ENCODE peak calls at places on chromosomes 3 and 15, in five cellular contexts. M is activated CD8-positive, alpha-beta memory T cell treated with anti-CD3 and anti-CD28 coated beads for 48 hours; X is SHP77 treated with DMSO at 0.1 percent for 48 hours; H is GM04503; J is Daoy. F is an unnamed sample.
A peak's percentile ranks its signal among the peaks of the same experiment; 100 is the strongest.

GRCh38 chr3:52154135-52155094 is at the start of gene POC1A:
- DNase-seq in J (peak; percentile 97), H (peak; percentile 91), X (peak; percentile 90), M (peak; percentile 89), F (peak; percentile 79)

GRCh38 chr15:90902656-90902995 is 476 bp upstream of the MAN2A2 start:
- DNase-seq in H (no peak), X (no peak), M (no peak), J (no peak), F (no peak)

GRCh38 chr3:25830373-25831305 is 40.7 kb downstream of the OXSM start:
- DNase-seq in X (no peak), H (no peak), J (no peak), M (no peak), F (no peak)

GRCh38 chr3:177822826-177823225 is 625.5 kb upstream of the TBL1XR1 start:
- DNase-seq in J (no peak), H (no peak), X (no peak), M (no peak), F (no peak)

GRCh38 chr3:43001556-43002121 is 22.5 kb downstream of the GASK1A start:
- DNase-seq in J (no peak), X (no peak), M (no peak), H (no peak), F (no peak)

GRCh38 chr15:100809151-100809550 is 70.5 kb upstream of the ALDH1A3 start:
- DNase-seq in X (no peak), M (no peak), J (no peak), H (no peak), F (no peak)

GRCh38 chr3:67593761-67594234 is 60.6 kb downstream of the SUCLG2 start:
- DNase-seq in H (peak; percentile 4), M (no peak), J (peak; percentile 16), X (no peak), F (no peak)

GRCh38 chr15:82692171-82692570 is 17.5 kb downstream of the AP3B2 start:
- DNase-seq in J (no peak), H (no peak), X (no peak), M (no peak), F (no peak)

GRCh38 chr15:55708720-55709119 is 34.2 kb downstream of the PRTG start:
- DNase-seq in X (no peak), J (no peak), M (no peak), H (no peak), F (no peak)

GRCh38 chr3:107344722-107345121 is 32.5 kb upstream of the CCDC54 start:
- DNase-seq in J (peak; percentile 14), X (no peak), M (no peak), H (no peak), F (no peak)

GRCh38 chr15:51172190-51172589 is 77.5 kb upstream of the TNFAIP8L3 start:
- DNase-seq in J (no peak), X (no peak), M (no peak), H (peak; percentile 18), F (no peak)

GRCh38 chr15:47887181-47887580 is 169.9 kb downstream of the SEMA6D start:
- DNase-seq in X (no peak), H (no peak), J (no peak), M (no peak), F (peak; percentile 77)

GRCh38 chr3:164370970-164371369 is 707.3 kb downstream of the SI start:
- DNase-seq in X (no peak), M (no peak), J (no peak), H (no peak), F (no peak)

GRCh38 chr15:100703671-100704070 is 101.3 kb downstream of the ASB7 start:
- DNase-seq in X (no peak), M (no peak), H (no peak), J (no peak), F (no peak)

GRCh38 chr3:195033531-195034091 is 237.3 kb downstream of the XXYLT1 start:
- DNase-seq in H (no peak), X (no peak), M (no peak), J (peak; percentile 57), F (peak; percentile 63)

GRCh38 chr15:31293655-31294054 is 33.0 kb upstream of the KLF13 start:
- DNase-seq in M (no peak), X (no peak), J (no peak), H (no peak), F (no peak)

GRCh38 chr3:42443819-42444436 is 33.5 kb upstream of the LYZL4 start:
- DNase-seq in J (peak; percentile 83), M (peak; percentile 77), X (peak; percentile 32), H (peak; percentile 18), F (peak; percentile 26)

GRCh38 chr3:114418724-114419543 is 125.1 kb downstream of the TIGIT start:
- DNase-seq in J (peak; percentile 62), X (peak; percentile 61), H (peak; percentile 86), M (no peak), F (peak; percentile 24)

GRCh38 chr3:38038447-38038911 is 529 bp upstream of the DLEC1 start:
- DNase-seq in X (no peak), J (no peak), M (no peak), H (no peak), F (no peak)

GRCh38 chr3:51997935-51998596 is 2.4 kb upstream of the RPL29 start:
- DNase-seq in H (no peak), X (no peak), J (peak; percentile 51), M (no peak), F (no peak)

GRCh38 chr3:194577985-194578905 is 55.0 kb downstream of the TMEM44 start:
- DNase-seq in J (peak; percentile 98), X (no peak), H (no peak), M (no peak), F (no peak)

GRCh38 chr3:95815828-95816227 is 998.6 kb upstream of the EPHA6 start:
- DNase-seq in J (no peak), H (no peak), X (no peak), M (no peak), F (no peak)

GRCh38 chr15:91857224-91857585 is 3.7 kb downstream of the SLCO3A1 start:
- DNase-seq in X (no peak), J (no peak), M (no peak), H (no peak), F (no peak)

GRCh38 chr15:79615754-79616153 is 183.6 kb downstream of the MINAR1 start:
- DNase-seq in X (no peak), J (no peak), M (no peak), H (no peak), F (no peak)

GRCh38 chr15:78085928-78086327 is 6.4 kb upstream of the SH2D7 start:
- DNase-seq in H (peak; percentile 57), J (no peak), M (no peak), X (no peak), F (no peak)

GRCh38 chr3:58556761-58557181 is 19.8 kb upstream of the ACOX2 start:
- DNase-seq in M (no peak), H (no peak), J (no peak), X (no peak), F (no peak)

GRCh38 chr3:13612829-13613228 is 63.9 kb downstream of the FBLN2 start:
- DNase-seq in M (no peak), J (no peak), X (no peak), H (peak; percentile 17), F (no peak)

GRCh38 chr3:177906573-177907229 is 629.5 kb upstream of the KCNMB2 start:
- DNase-seq in H (peak; percentile 22), M (no peak), J (no peak), X (no peak), F (no peak)

GRCh38 chr3:71536376-71536965 is 47.1 kb downstream of the FOXP1 start:
- DNase-seq in H (peak; percentile 59), J (no peak), M (no peak), X (no peak), F (no peak)

GRCh38 chr3:188212308-188212969 is 58.5 kb downstream of the LPP start:
- DNase-seq in M (no peak), X (no peak), H (no peak), J (peak; percentile 16), F (no peak)

GRCh38 chr3:2770451-2770850 is 339.7 kb downstream of the IL5RA start:
- DNase-seq in J (peak; percentile 12), X (no peak), M (no peak), H (no peak), F (no peak)

GRCh38 chr3:123655400-123655799 is 70.5 kb upstream of the HACD2 start:
- DNase-seq in X (no peak), M (no peak), H (no peak), J (no peak), F (no peak)

GRCh38 chr3:46129588-46130272 is 78.4 kb downstream of the CCR1 start:
- DNase-seq in J (no peak), X (no peak), H (no peak), M (no peak), F (no peak)

GRCh38 chr3:151146071-151146730 is 56.8 kb downstream of the GPR171 start:
- DNase-seq in J (peak; percentile 81), M (no peak), H (peak; percentile 26), X (peak; percentile 21), F (peak; percentile 80)

GRCh38 chr15:44034334-44034733 is 160.7 kb downstream of the FRMD5 start:
- DNase-seq in H (no peak), X (no peak), M (no peak), J (no peak), F (no peak)

F was measured in NCI-H774.